ENCODE peak calls at places on chromosomes 12 and 14, in nine cellular contexts. S is neuronal stem cell; R is psoas muscle; Q is fibroblast of lung; G is cardiac muscle cell; X is CD8-positive, alpha-beta T cell; I is ovary; K is ascending aorta; F is heart right ventricle. M is an unnamed sample. For H3K4me1 and H3K27me3, the result is how much of the 10 kb centered on the place peaks cover.

GRCh38 chr14:106372870-106373657 is 846.7 kb downstream of the TMEM121 start:
- DNase-seq in G (no peak), I (no peak), R (no peak), S (no peak), F (peak), Q (no peak), X (peak), K (no peak), M (peak)

GRCh38 chr14:104992501-104992900 is 6.9 kb downstream of the CLBA1 start:
- DNase-seq in I (no peak), X (no peak), R (no peak), Q (no peak), F (no peak), K (no peak), S (no peak), G (no peak), M (no peak)

GRCh38 chr12:45425426-45425825 is 209.5 kb downstream of the ANO6 start:
- DNase-seq in F (no peak), K (no peak), R (no peak), I (no peak), Q (peak), X (no peak), G (peak), S (no peak), M (no peak)

GRCh38 chr14:54637829-54638446 is 71.0 kb downstream of the SAMD4A start:
- DNase-seq in F (no peak), K (no peak), G (peak), R (peak), X (no peak), Q (peak), S (no peak), I (no peak), M (no peak)

GRCh38 chr12:121803861-121804416 is at the start of gene SETD1B:
- DNase-seq in X (no peak), Q (peak), S (no peak), R (peak), K (no peak), G (peak), F (peak), I (peak), M (peak)

GRCh38 chr14:59739794-59740193 is 130.8 kb downstream of the RTN1 start:
- DNase-seq in R (peak), K (no peak), F (no peak), Q (no peak), G (peak), S (no peak), X (no peak), I (no peak), M (no peak)

GRCh38 chr12:55996715-55997534 is at the start of gene SUOX:
- DNase-seq in I (peak), R (peak), K (peak), G (peak), F (peak), S (peak), Q (peak), X (peak), M (peak)

GRCh38 chr14:75837151-75837787 is 144.5 kb downstream of the TGFB3 start:
- DNase-seq in Q (no peak), G (peak), K (no peak), F (no peak), I (no peak), X (no peak), R (no peak), S (no peak), M (no peak)

GRCh38 chr12:51773145-51773869 is 75.2 kb downstream of the FIGNL2 start:
- DNase-seq in R (no peak), Q (peak), I (no peak), X (no peak), F (no peak), K (no peak), S (no peak), G (peak), M (no peak)

GRCh38 chr12:117165342-117165741 is 24.9 kb downstream of the FBXO21 start:
- DNase-seq in F (no peak), S (no peak), G (no peak), I (no peak), X (no peak), R (no peak), Q (no peak), K (no peak), M (no peak)

GRCh38 chr12:53049582-53050318 is at the start of gene TNS2:
- DNase-seq in I (peak), Q (peak), X (no peak), R (peak), K (peak), S (no peak), F (peak), G (peak), M (peak)

GRCh38 chr12:53046655-53047220 is 3.1 kb upstream of the TNS2 start:
- DNase-seq in F (peak), Q (peak), K (peak), R (peak), S (peak), I (peak), X (no peak), G (peak), M (peak)

GRCh38 chr12:53047221-53048032 is 2.4 kb upstream of the TNS2 start:
- DNase-seq in X (peak), G (peak), R (peak), S (peak), F (peak), K (peak), Q (peak), I (peak), M (peak)

GRCh38 chr12:53048780-53049401 is 974 bp upstream of the TNS2 start:
- DNase-seq in X (no peak), R (peak), G (peak), I (peak), S (no peak), K (peak), F (peak), Q (peak), M (no peak)

GRCh38 chr12:53048033-53048779 is 1.7 kb upstream of the TNS2 start:
- DNase-seq in R (peak), Q (no peak), G (no peak), F (peak), S (no peak), I (peak), K (peak), X (no peak), M (peak)
- H3K4me3 ChIP-seq in R (peak), Q (peak), G (no peak), F (peak), S (peak), I (peak), K (peak), X (no peak), M (peak)

DNA sequence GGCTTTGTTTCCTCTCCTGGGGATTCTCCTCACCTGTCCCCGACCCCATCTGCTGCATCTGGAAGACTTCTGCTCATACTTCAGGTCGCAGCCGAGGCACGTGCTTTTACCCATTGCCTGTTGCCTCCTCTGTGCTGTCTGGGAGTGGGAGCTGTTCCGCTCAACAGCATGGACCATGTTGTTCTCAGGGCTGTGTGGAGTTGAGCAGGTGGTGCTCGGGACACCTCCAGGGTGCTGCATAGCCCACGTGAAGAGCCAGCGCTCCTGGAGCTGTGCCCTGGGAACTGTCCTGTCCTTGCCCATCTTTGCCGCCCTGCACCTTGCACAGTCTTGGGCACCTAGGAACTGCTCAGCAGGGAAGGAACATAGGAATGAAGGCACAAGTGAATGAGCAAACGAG is 62.4 kb downstream of the IQSEC3 start:
- DNase-seq in S (no peak), F (no peak), R (no peak), I (no peak), G (no peak), Q (no peak), X (no peak), K (no peak), M (no peak)
- H3K4me1 ChIP-seq in S (under half), F (under half), R (under half), I (under half), G (under half), Q (under half), X (under half), K (under half), M (under half)

GRCh38 chr12:94145231-94145979 is 3.0 kb upstream of the PLXNC1 start:
- DNase-seq in G (peak), Q (peak), R (no peak), I (no peak), F (no peak), K (no peak), S (no peak), X (no peak), M (peak)
- H3K27me3 ChIP-seq in G (under half), Q (half or more), R (under half), I (under half), F (under half), K (under half), S (under half), X (under half), M (half or more)

DNA sequence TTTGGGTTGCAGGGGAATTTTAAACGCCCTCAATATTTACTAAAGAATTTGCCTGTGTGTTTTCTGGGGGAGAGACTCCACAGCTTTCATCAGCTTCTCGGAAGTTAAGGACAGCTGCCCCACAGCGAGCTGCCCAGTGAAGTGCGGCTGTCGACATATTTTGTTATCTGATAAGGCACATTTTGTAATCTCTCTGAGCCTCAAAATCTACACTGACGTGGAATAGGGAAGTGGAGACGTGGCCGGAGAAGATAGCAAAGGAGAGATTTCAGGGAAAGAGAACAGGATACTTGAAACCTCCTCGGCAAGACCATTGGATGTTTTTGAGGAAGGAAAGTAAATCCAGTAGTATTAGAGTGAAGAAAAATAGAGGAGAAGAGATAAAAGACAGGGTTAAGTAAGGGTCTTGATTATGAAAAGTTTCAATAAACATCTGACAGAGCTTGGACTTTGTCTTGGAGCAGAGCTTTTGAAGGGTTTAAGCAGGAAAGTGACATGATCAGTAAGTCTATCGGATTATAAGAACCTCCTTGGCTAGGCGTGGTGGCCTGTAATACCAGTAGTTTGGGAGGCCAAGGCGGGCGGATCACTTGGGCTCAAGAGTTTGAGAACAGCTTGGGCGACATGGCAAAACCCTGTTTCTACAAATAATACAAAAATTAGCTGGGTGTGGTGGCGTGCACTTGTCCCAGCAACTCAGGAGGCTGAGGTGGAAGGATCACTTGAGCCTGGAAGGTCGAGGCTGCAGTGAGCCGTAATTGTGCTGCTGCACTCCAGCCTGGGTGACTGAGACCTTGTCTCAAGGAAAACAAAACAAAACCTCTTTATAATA is 1.1 kb downstream of the POLR3B start:
- DNase-seq in Q (peak), F (peak), I (no peak), S (no peak), X (no peak), G (peak), R (peak), K (peak), M (peak)
- H3K4me3 ChIP-seq in Q (peak), F (peak), I (peak), S (peak), X (peak), G (peak), R (peak), K (peak), M (peak)

GRCh38 chr14:72404106-72404774 is 472.0 kb downstream of the RGS6 start:
- DNase-seq in X (no peak), F (no peak), K (no peak), R (no peak), I (no peak), G (no peak), Q (no peak), S (no peak), M (no peak)
- H3K4me1 ChIP-seq in X (under half), F (under half), K (under half), R (under half), I (under half), G (under half), Q (under half), S (under half), M (under half)

DNA sequence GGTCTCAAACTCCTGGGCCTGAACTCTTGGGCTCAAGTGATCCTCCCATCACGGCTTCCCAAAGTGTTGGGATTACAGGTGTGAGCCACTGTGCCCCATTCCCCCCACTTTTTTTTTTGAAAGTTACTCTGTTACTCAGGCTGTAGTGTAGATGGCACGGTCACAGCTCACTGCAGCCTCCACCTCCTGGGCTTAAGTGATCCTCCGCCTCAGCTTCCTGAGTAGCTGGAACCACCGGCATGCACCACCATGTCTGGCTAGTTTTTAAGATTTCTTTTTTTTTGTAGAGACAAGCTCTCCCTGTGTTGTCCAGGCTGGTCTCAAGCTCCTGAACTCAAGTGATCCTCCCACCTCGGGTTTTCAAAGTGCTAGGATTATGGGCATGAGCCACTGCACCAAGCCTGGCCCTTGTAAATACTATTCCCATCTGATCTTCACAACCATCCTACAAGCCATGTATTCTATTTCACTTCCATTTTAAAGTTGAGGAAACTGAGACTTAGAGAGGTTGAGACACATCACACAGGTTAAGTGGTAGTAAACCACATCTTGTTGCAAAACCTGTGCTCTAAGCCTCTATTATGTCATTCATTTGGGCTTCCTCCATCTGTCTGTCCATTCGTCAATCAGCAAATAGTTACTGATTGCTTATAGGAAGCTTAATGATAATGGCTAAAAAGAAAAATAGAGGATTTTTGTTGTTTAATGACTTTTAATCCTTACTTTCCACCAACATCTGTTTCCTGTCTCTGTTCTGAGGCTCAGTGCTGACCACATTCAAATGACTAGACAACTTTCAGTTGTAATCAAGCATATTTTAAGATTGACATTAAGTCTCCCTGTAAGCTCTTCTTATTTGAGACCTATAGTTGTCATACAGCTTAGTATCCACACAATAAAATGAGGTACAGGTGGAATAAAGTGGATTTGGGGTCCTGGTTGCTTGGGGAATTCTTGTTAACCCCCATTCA is 9.2 kb downstream of the ASCL4 start:
- DNase-seq in Q (no peak), K (no peak), R (no peak), S (no peak), X (no peak), G (no peak), F (no peak), I (no peak), M (no peak)
- H3K27me3 ChIP-seq in Q (under half), K (under half), R (under half), S (under half), X (under half), G (under half), F (under half), I (under half), M (under half)

GRCh38 chr12:104048162-104048561 is 1.8 kb downstream of the GLT8D2 start:
- DNase-seq in K (no peak), R (no peak), G (no peak), Q (no peak), X (no peak), S (no peak), I (no peak), F (no peak), M (no peak)

GRCh38 chr12:104049278-104050257 is at the start of gene GLT8D2:
- DNase-seq in K (peak), I (peak), R (peak), S (peak), X (no peak), F (peak), G (peak), Q (peak), M (peak)

GRCh38 chr12:104046306-104046705 is 3.7 kb downstream of the GLT8D2 start:
- DNase-seq in S (no peak), K (no peak), R (no peak), I (no peak), G (no peak), F (no peak), X (no peak), Q (no peak), M (no peak)

GRCh38 chr12:104054681-104055346 is 4.8 kb upstream of the GLT8D2 start:
- DNase-seq in R (no peak), I (no peak), S (no peak), F (no peak), K (no peak), X (no peak), G (no peak), Q (no peak), M (no peak)

DNA sequence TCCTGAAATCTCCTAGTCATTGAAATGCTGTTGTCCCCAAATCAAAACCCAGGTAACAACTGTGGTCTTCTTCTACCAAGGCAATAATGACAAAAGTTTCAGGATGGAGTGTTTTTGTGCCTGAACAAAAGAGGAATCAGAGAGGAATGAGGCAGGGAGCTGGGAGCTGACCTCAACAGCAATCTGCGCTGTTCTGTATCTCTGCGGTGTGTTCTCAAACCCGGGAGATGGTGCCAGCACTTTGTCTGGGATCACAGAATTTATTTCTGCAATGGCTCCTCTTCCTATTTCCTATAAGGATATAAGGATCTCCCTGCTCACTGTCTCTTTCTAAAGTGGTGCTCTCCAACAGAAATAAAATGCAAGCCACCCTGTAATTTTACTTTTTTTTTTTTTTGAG is 449 bp upstream of the GLT8D2 start:
- DNase-seq in Q (no peak), R (no peak), G (peak), K (no peak), X (no peak), S (no peak), F (no peak), I (no peak), M (no peak)
- H3K4me3 ChIP-seq in Q (peak), R (peak), G (peak), K (peak), X (no peak), S (no peak), F (no peak), I (peak), M (peak)